ENCODE peak calls at places on chromosomes 16 and 17, in seven cellular contexts. S is fibroblast of gingiva, H is NCI-H187 treated with DMSO at 0.1 percent for 48 hours, R is testis, W is left ventricle myocardium superior, K is neural crest cell, P is SW 1271. Q is an unnamed sample.

GRCh38 chr17:20966869-20967268 is 75.9 kb downstream of the USP22 start:
- DNase-seq in S (no peak), K (no peak), W (no peak), H (no peak), R (no peak), P (no peak), Q (no peak)

GRCh38 chr16:11586375-11586855 is 304 bp downstream of the LITAF start:
- DNase-seq in W (no peak), R (no peak), K (no peak), H (no peak), S (no peak), P (no peak), Q (no peak)

GRCh38 chr16:21097151-21097550 is 53.5 kb downstream of the DNAH3 start:
- DNase-seq in K (no peak), H (no peak), R (no peak), S (no peak), P (no peak), W (no peak), Q (no peak)

GRCh38 chr16:72286936-72287620 is 115.1 kb upstream of the PMFBP1 start:
- DNase-seq in R (no peak), S (peak; percentile 53), H (no peak), P (no peak), K (no peak), W (no peak), Q (no peak)

GRCh38 chr17:57527437-57528083 is 217.5 kb downstream of the CCDC182 start:
- DNase-seq in R (no peak), S (no peak), K (no peak), P (no peak), H (no peak), W (no peak), Q (no peak)

GRCh38 chr16:63702981-63703590 is 1418.8 kb downstream of the CDH11 start:
- DNase-seq in W (no peak), H (no peak), K (no peak), S (no peak), P (no peak), R (no peak), Q (no peak)

GRCh38 chr16:24273511-24273910 is 17.4 kb downstream of the CACNG3 start:
- DNase-seq in S (no peak), W (no peak), H (no peak), P (peak; percentile 41), K (no peak), R (no peak), Q (no peak)

GRCh38 chr17:12789976-12790805 is 893 bp downstream of the ARHGAP44 start:
- DNase-seq in K (peak; percentile 25), R (peak; percentile 15), H (no peak), S (no peak), W (no peak), P (no peak), Q (no peak)

GRCh38 chr17:74446551-74447500 is 14.9 kb downstream of the GPRC5C start:
- DNase-seq in H (no peak), R (peak; percentile 62), W (peak; percentile 79), S (no peak), K (no peak), P (no peak), Q (no peak)

GRCh38 chr16:11316331-11317015 is 28.8 kb upstream of the RMI2 start:
- DNase-seq in S (no peak), H (no peak), P (no peak), R (peak; percentile 41), K (no peak), W (no peak), Q (no peak)

GRCh38 chr17:4806420-4806769 is 557 bp upstream of the PLD2 start:
- DNase-seq in H (no peak), W (no peak), R (no peak), P (no peak), S (no peak), K (no peak), Q (no peak)

GRCh38 chr16:50954469-50954868 is 196.6 kb downstream of the SALL1 start:
- DNase-seq in K (no peak), P (no peak), R (no peak), H (no peak), W (no peak), S (no peak), Q (no peak)

GRCh38 chr16:84847554-84848415 is 28.0 kb downstream of the CRISPLD2 start:
- DNase-seq in P (no peak), K (no peak), S (no peak), R (no peak), W (no peak), H (no peak), Q (no peak)

GRCh38 chr16:49330562-49331201 is 42.9 kb upstream of the C16orf78 start:
- DNase-seq in H (no peak), S (no peak), P (no peak), R (no peak), W (no peak), K (no peak), Q (no peak)

GRCh38 chr17:70544307-70544706 is 375.0 kb downstream of the KCNJ2 start:
- DNase-seq in P (no peak), S (no peak), R (no peak), K (no peak), W (no peak), H (no peak), Q (no peak)

GRCh38 chr17:63962298-63962744 is 10.4 kb downstream of the SCN4A start:
- DNase-seq in H (no peak), S (no peak), R (no peak), W (no peak), K (no peak), P (no peak), Q (no peak)

GRCh38 chr17:45147102-45147580 is 1.1 kb upstream of the HEXIM1 start:
- DNase-seq in S (no peak), P (peak; percentile 81), H (no peak), W (no peak), K (no peak), R (no peak), Q (peak; percentile 70)

GRCh38 chr17:67818110-67819002 is 6.9 kb upstream of the BPTF start:
- DNase-seq in W (no peak), H (no peak), K (no peak), P (no peak), R (peak; percentile 3), S (no peak), Q (no peak)

GRCh38 chr17:72985882-72986720 is 106.4 kb downstream of the SLC39A11 start:
- DNase-seq in P (peak; percentile 42), S (peak; percentile 67), H (peak; percentile 13), W (peak; percentile 50), K (peak; percentile 59), R (peak; percentile 71), Q (no peak)

GRCh38 chr17:8821446-8822105 is 22.4 kb upstream of the MFSD6L start:
- DNase-seq in S (no peak), W (no peak), H (no peak), R (no peak), P (no peak), K (no peak), Q (no peak)

GRCh38 chr17:7021993-7022778 is 664 bp upstream of the BCL6B start:
- DNase-seq in W (peak; percentile 91), P (peak; percentile 13), H (no peak), K (peak; percentile 76), S (peak; percentile 56), R (peak; percentile 76), Q (no peak)

GRCh38 chr16:3580686-3581085 is 3.5 kb upstream of the NLRC3 start:
- DNase-seq in H (no peak), W (no peak), K (no peak), S (no peak), R (no peak), P (no peak), Q (no peak)

GRCh38 chr17:51995797-51996403 is 162.6 kb downstream of the CA10 start:
- DNase-seq in R (no peak), S (no peak), W (no peak), P (no peak), K (no peak), H (no peak), Q (no peak)

GRCh38 chr16:2194166-2194834 is 2.1 kb downstream of the CASKIN1 start:
- DNase-seq in H (no peak), K (no peak), P (peak; percentile 12), R (no peak), S (no peak), W (no peak), Q (no peak)

GRCh38 chr16:19393226-19394074 is 24.2 kb upstream of the TMC5 start:
- DNase-seq in W (no peak), H (no peak), K (no peak), R (no peak), P (no peak), S (no peak), Q (no peak)

GRCh38 chr16:74830646-74831045 is 56.0 kb upstream of the FA2H start:
- DNase-seq in R (no peak), H (no peak), W (no peak), K (no peak), S (no peak), P (no peak), Q (no peak)

GRCh38 chr16:14418795-14419225 is 211.2 kb downstream of the PARN start:
- DNase-seq in K (no peak), P (no peak), R (peak; percentile 39), S (no peak), W (no peak), H (no peak), Q (no peak)

GRCh38 chr16:63877401-63877800 is 1244.5 kb downstream of the CDH11 start:
- DNase-seq in P (no peak), W (no peak), K (no peak), H (no peak), R (no peak), S (no peak), Q (no peak)

GRCh38 chr16:84966150-84966447 is 45.2 kb downstream of the ZDHHC7 start:
- DNase-seq in P (no peak), S (no peak), W (no peak), H (no peak), K (no peak), R (no peak), Q (no peak)

GRCh38 chr16:63174801-63175200 is 1138.6 kb upstream of the CDH8 start:
- DNase-seq in W (no peak), H (no peak), R (no peak), P (no peak), S (no peak), K (no peak), Q (no peak)

GRCh38 chr17:9021985-9022552 is 759 bp downstream of the NTN1 start:
- DNase-seq in R (peak; percentile 22), K (peak; percentile 49), P (no peak), W (peak; percentile 69), H (no peak), S (no peak), Q (no peak)

GRCh38 chr16:7731121-7731520 is 398.5 kb downstream of the RBFOX1 start:
- DNase-seq in S (no peak), H (no peak), K (no peak), W (no peak), R (peak; percentile 41), P (no peak), Q (no peak)

GRCh38 chr17:49694847-49695697 is 12.7 kb downstream of the SLC35B1 start:
- DNase-seq in W (peak; percentile 67), R (peak; percentile 81), S (no peak), H (peak; percentile 5), P (peak; percentile 32), K (peak; percentile 70), Q (no peak)

GRCh38 chr16:67084345-67085028 is 25.3 kb upstream of the PHAF1 start:
- DNase-seq in K (no peak), S (peak; percentile 78), R (no peak), P (no peak), W (no peak), H (no peak), Q (no peak)